ENCODE peak calls at places on chromosome 7, in eight cellular contexts. One of them, this sample, is unnamed.
A peak's percentile ranks its signal among the peaks of the same experiment; 100 is the strongest.

GRCh38 chr7:20224005-20224404 is 6.8 kb upstream of the MACC1 start:
- DNase-seq in heart left ventricle: no peak
- DNase-seq in tibial nerve: no peak
- DNase-seq in left lung: no peak
- DNase-seq in transverse colon: no peak
- DNase-seq in psoas muscle: no peak
- DNase-seq in IMR-90: no peak
- DNase-seq in fibroblast of lung: no peak
- DNase-seq in this sample: no peak

GRCh38 chr7:35468606-35469005 is 214.7 kb upstream of the TBX20 start:
- DNase-seq in IMR-90: no peak
- DNase-seq in fibroblast of lung: no peak
- DNase-seq in psoas muscle: no peak
- DNase-seq in left lung: no peak
- DNase-seq in tibial nerve: no peak
- DNase-seq in heart left ventricle: no peak
- DNase-seq in transverse colon: no peak
- DNase-seq in this sample: no peak

GRCh38 chr7:103445228-103446020 is 583 bp downstream of the SLC26A5 start:
- DNase-seq in transverse colon: no peak
- DNase-seq in tibial nerve: no peak
- DNase-seq in IMR-90: no peak
- DNase-seq in fibroblast of lung: no peak
- DNase-seq in psoas muscle: no peak
- DNase-seq in left lung: no peak
- DNase-seq in heart left ventricle: no peak
- DNase-seq in this sample: no peak

GRCh38 chr7:70779321-70779720 is 352.6 kb upstream of the GALNT17 start:
- DNase-seq in psoas muscle: no peak
- DNase-seq in transverse colon: no peak
- DNase-seq in left lung: no peak
- DNase-seq in tibial nerve: no peak
- DNase-seq in heart left ventricle: no peak
- DNase-seq in IMR-90: no peak
- DNase-seq in fibroblast of lung: no peak
- DNase-seq in this sample: no peak

GRCh38 chr7:130273081-130273699 is 6.5 kb downstream of the CPA2 start:
- DNase-seq in left lung: no peak
- DNase-seq in transverse colon: no peak
- DNase-seq in IMR-90: peak; percentile 48
- DNase-seq in psoas muscle: no peak
- DNase-seq in heart left ventricle: no peak
- DNase-seq in tibial nerve: no peak
- DNase-seq in fibroblast of lung: peak; percentile 85
- DNase-seq in this sample: no peak

GRCh38 chr7:44196450-44196872 is 4.3 kb upstream of the YKT6 start:
- DNase-seq in fibroblast of lung: peak; percentile 30
- DNase-seq in heart left ventricle: no peak
- DNase-seq in left lung: no peak
- DNase-seq in IMR-90: peak; percentile 54
- DNase-seq in psoas muscle: no peak
- DNase-seq in tibial nerve: peak; percentile 29
- DNase-seq in transverse colon: no peak
- DNase-seq in this sample: peak; percentile 21

GRCh38 chr7:7779888-7780287 is 61.5 kb upstream of the RPA3 start:
- DNase-seq in transverse colon: no peak
- DNase-seq in fibroblast of lung: no peak
- DNase-seq in heart left ventricle: no peak
- DNase-seq in tibial nerve: no peak
- DNase-seq in left lung: no peak
- DNase-seq in IMR-90: no peak
- DNase-seq in psoas muscle: no peak
- DNase-seq in this sample: no peak

GRCh38 chr7:155009570-155010157 is 6.7 kb upstream of the PAXIP1 start:
- DNase-seq in transverse colon: no peak
- DNase-seq in IMR-90: no peak
- DNase-seq in psoas muscle: no peak
- DNase-seq in left lung: no peak
- DNase-seq in fibroblast of lung: no peak
- DNase-seq in tibial nerve: no peak
- DNase-seq in heart left ventricle: no peak
- DNase-seq in this sample: no peak

GRCh38 chr7:54390565-54390964 is 151.6 kb upstream of the VSTM2A start:
- DNase-seq in transverse colon: no peak
- DNase-seq in tibial nerve: no peak
- DNase-seq in fibroblast of lung: no peak
- DNase-seq in left lung: no peak
- DNase-seq in IMR-90: no peak
- DNase-seq in heart left ventricle: no peak
- DNase-seq in psoas muscle: no peak
- DNase-seq in this sample: no peak

GRCh38 chr7:91127974-91128373 is 136.3 kb upstream of the FZD1 start:
- DNase-seq in fibroblast of lung: peak; percentile 21
- DNase-seq in tibial nerve: no peak
- DNase-seq in left lung: no peak
- DNase-seq in transverse colon: no peak
- DNase-seq in heart left ventricle: no peak
- DNase-seq in IMR-90: peak; percentile 86
- DNase-seq in psoas muscle: no peak
- DNase-seq in this sample: no peak

GRCh38 chr7:17523813-17524741 is 225.6 kb downstream of the AHR start:
- DNase-seq in psoas muscle: no peak
- DNase-seq in IMR-90: peak; percentile 63
- DNase-seq in transverse colon: peak; percentile 22
- DNase-seq in fibroblast of lung: peak; percentile 91
- DNase-seq in heart left ventricle: no peak
- DNase-seq in left lung: peak; percentile 68
- DNase-seq in tibial nerve: peak; percentile 40
- DNase-seq in this sample: peak; percentile 80

GRCh38 chr7:41621953-41622831 is 80.7 kb downstream of the INHBA start:
- DNase-seq in IMR-90: no peak
- DNase-seq in psoas muscle: no peak
- DNase-seq in fibroblast of lung: no peak
- DNase-seq in transverse colon: no peak
- DNase-seq in heart left ventricle: no peak
- DNase-seq in left lung: no peak
- DNase-seq in tibial nerve: no peak
- DNase-seq in this sample: no peak

GRCh38 chr7:522071-522937 is 2.7 kb upstream of the PDGFA start:
- DNase-seq in heart left ventricle: no peak
- DNase-seq in transverse colon: peak; percentile 65
- DNase-seq in fibroblast of lung: peak; percentile 57
- DNase-seq in tibial nerve: peak; percentile 33
- DNase-seq in left lung: peak; percentile 66
- DNase-seq in IMR-90: peak; percentile 32
- DNase-seq in psoas muscle: no peak
- DNase-seq in this sample: no peak

GRCh38 chr7:121875203-121875602 is 2.2 kb downstream of the PTPRZ1 start:
- DNase-seq in IMR-90: no peak
- DNase-seq in fibroblast of lung: no peak
- DNase-seq in left lung: no peak
- DNase-seq in transverse colon: no peak
- DNase-seq in heart left ventricle: no peak
- DNase-seq in tibial nerve: no peak
- DNase-seq in psoas muscle: no peak
- DNase-seq in this sample: no peak

GRCh38 chr7:131945313-131945831 is 388.9 kb upstream of the PODXL start:
- DNase-seq in left lung: no peak
- DNase-seq in tibial nerve: no peak
- DNase-seq in psoas muscle: peak; percentile 68
- DNase-seq in heart left ventricle: peak; percentile 76
- DNase-seq in transverse colon: peak; percentile 42
- DNase-seq in fibroblast of lung: peak; percentile 40
- DNase-seq in IMR-90: peak; percentile 11
- DNase-seq in this sample: no peak

GRCh38 chr7:22662031-22662430 is 65.0 kb upstream of the IL6 start:
- DNase-seq in tibial nerve: no peak
- DNase-seq in IMR-90: peak; percentile 43
- DNase-seq in fibroblast of lung: no peak
- DNase-seq in psoas muscle: no peak
- DNase-seq in left lung: no peak
- DNase-seq in heart left ventricle: no peak
- DNase-seq in transverse colon: no peak
- DNase-seq in this sample: no peak

GRCh38 chr7:149565096-149565382 is 67.4 kb upstream of the ZNF746 start:
- DNase-seq in tibial nerve: no peak
- DNase-seq in psoas muscle: no peak
- DNase-seq in heart left ventricle: no peak
- DNase-seq in transverse colon: no peak
- DNase-seq in left lung: no peak
- DNase-seq in IMR-90: no peak
- DNase-seq in fibroblast of lung: no peak
- DNase-seq in this sample: no peak

GRCh38 chr7:36191292-36191920 is 38.4 kb downstream of the EEPD1 start:
- DNase-seq in fibroblast of lung: peak; percentile 28
- DNase-seq in tibial nerve: no peak
- DNase-seq in IMR-90: peak; percentile 74
- DNase-seq in left lung: no peak
- DNase-seq in psoas muscle: no peak
- DNase-seq in heart left ventricle: no peak
- DNase-seq in transverse colon: no peak
- DNase-seq in this sample: no peak

GRCh38 chr7:119545118-119545517 is 727.9 kb upstream of the KCND2 start:
- DNase-seq in transverse colon: no peak
- DNase-seq in fibroblast of lung: peak; percentile 83
- DNase-seq in heart left ventricle: no peak
- DNase-seq in left lung: no peak
- DNase-seq in tibial nerve: no peak
- DNase-seq in IMR-90: peak; percentile 26
- DNase-seq in psoas muscle: no peak
- DNase-seq in this sample: no peak

GRCh38 chr7:4102231-4102841 is 579.8 kb upstream of the FOXK1 start:
- DNase-seq in tibial nerve: no peak
- DNase-seq in IMR-90: no peak
- DNase-seq in psoas muscle: no peak
- DNase-seq in transverse colon: no peak
- DNase-seq in left lung: no peak
- DNase-seq in heart left ventricle: no peak
- DNase-seq in fibroblast of lung: no peak
- DNase-seq in this sample: no peak

GRCh38 chr7:4100691-4101090 is 581.4 kb upstream of the FOXK1 start:
- DNase-seq in tibial nerve: no peak
- DNase-seq in psoas muscle: no peak
- DNase-seq in left lung: no peak
- DNase-seq in heart left ventricle: no peak
- DNase-seq in fibroblast of lung: no peak
- DNase-seq in transverse colon: no peak
- DNase-seq in IMR-90: no peak
- DNase-seq in this sample: no peak

GRCh38 chr7:4099651-4100050 is 582.4 kb upstream of the FOXK1 start:
- DNase-seq in transverse colon: no peak
- DNase-seq in fibroblast of lung: no peak
- DNase-seq in psoas muscle: no peak
- DNase-seq in heart left ventricle: no peak
- DNase-seq in IMR-90: no peak
- DNase-seq in left lung: no peak
- DNase-seq in tibial nerve: no peak
- DNase-seq in this sample: no peak

GRCh38 chr7:4100148-4100547 is 581.9 kb upstream of the FOXK1 start:
- DNase-seq in transverse colon: no peak
- DNase-seq in fibroblast of lung: no peak
- DNase-seq in psoas muscle: no peak
- DNase-seq in IMR-90: no peak
- DNase-seq in left lung: no peak
- DNase-seq in tibial nerve: no peak
- DNase-seq in heart left ventricle: no peak
- DNase-seq in this sample: no peak

DNA sequence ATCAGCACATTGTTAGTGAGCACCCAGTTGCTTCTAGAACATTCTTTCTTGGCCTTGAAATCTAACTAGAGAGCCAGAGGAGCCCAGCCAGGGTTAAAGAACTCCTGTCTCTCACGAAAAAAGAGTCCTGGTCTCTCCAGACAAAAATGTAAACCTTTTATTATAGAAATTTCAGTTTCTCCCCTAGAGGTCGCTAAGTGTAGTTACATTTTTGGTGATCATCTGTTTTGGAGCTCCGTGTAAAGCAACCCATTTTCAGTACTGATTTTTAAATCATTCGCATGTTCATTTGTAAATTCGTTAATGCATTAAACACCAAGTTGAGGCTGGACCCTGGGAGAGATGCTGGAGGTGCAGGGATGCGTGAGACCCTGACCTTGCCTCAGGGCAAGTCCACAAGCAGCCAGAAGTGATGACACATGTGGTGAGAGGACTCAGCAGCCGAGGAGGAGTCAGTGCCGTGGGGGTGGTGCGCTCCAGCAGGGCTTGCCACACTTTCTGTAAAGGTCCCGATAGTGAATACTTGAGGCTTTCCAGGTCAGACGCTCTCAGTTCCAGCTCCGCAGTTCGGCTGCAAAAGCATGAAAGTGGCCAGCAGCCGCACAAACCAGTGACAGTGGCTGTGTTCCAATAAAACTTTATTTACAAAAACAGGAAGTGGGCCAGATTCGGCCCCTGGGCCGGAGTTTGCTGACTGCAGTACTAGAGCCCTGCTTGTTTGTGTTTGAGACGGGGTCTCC is 578.6 kb upstream of the FOXK1 start:
- DNase-seq in IMR-90: peak; percentile 7
- DNase-seq in heart left ventricle: no peak
- DNase-seq in transverse colon: no peak
- DNase-seq in fibroblast of lung: peak; percentile 73
- DNase-seq in psoas muscle: no peak
- DNase-seq in left lung: no peak
- DNase-seq in tibial nerve: no peak
- DNase-seq in this sample: no peak
- TF ChIP-seq CTCF in IMR-90: no peak
- TF ChIP-seq CTCF in heart left ventricle: no peak
- TF ChIP-seq CTCF in transverse colon: no peak
- TF ChIP-seq CTCF in fibroblast of lung: no peak
- TF ChIP-seq CTCF in psoas muscle: no peak
- TF ChIP-seq CTCF in left lung: no peak
- TF ChIP-seq CTCF in tibial nerve: no peak
- TF ChIP-seq CTCF in this sample: no peak

GRCh38 chr7:158249692-158250091 is 337.9 kb downstream of the PTPRN2 start:
- DNase-seq in tibial nerve: no peak
- DNase-seq in left lung: no peak
- DNase-seq in heart left ventricle: no peak
- DNase-seq in transverse colon: no peak
- DNase-seq in IMR-90: no peak
- DNase-seq in psoas muscle: no peak
- DNase-seq in fibroblast of lung: no peak
- DNase-seq in this sample: no peak
- H3K9me3 ChIP-seq in tibial nerve: peaks cover 15% of the 10 kb centered on the region
- H3K9me3 ChIP-seq in left lung: peaks cover 19% of the 10 kb centered on the region
- H3K9me3 ChIP-seq in heart left ventricle: no peaks in the 10 kb centered on the region
- H3K9me3 ChIP-seq in transverse colon: no peaks in the 10 kb centered on the region
- H3K9me3 ChIP-seq in IMR-90: peaks cover 65% of the 10 kb centered on the region
- H3K9me3 ChIP-seq in psoas muscle: no peaks in the 10 kb centered on the region
- H3K9me3 ChIP-seq in fibroblast of lung: peaks cover 8% of the 10 kb centered on the region
- H3K9me3 ChIP-seq in this sample: no peaks in the 10 kb centered on the region

GRCh38 chr7:136168021-136168420 is 190.9 kb upstream of the MTPN start:
- DNase-seq in heart left ventricle: no peak
- DNase-seq in fibroblast of lung: no peak
- DNase-seq in IMR-90: no peak
- DNase-seq in psoas muscle: no peak
- DNase-seq in left lung: no peak
- DNase-seq in transverse colon: no peak
- DNase-seq in tibial nerve: no peak
- DNase-seq in this sample: no peak
- TF ChIP-seq CTCF in heart left ventricle: no peak
- TF ChIP-seq CTCF in fibroblast of lung: no peak
- TF ChIP-seq CTCF in IMR-90: no peak
- TF ChIP-seq CTCF in psoas muscle: no peak
- TF ChIP-seq CTCF in left lung: no peak
- TF ChIP-seq CTCF in transverse colon: no peak
- TF ChIP-seq CTCF in tibial nerve: no peak
- TF ChIP-seq CTCF in this sample: no peak

GRCh38 chr7:64802699-64803098 is 8.5 kb downstream of the ZNF138 start:
- DNase-seq in IMR-90: no peak
- DNase-seq in left lung: no peak
- DNase-seq in psoas muscle: no peak
- DNase-seq in fibroblast of lung: no peak
- DNase-seq in transverse colon: no peak
- DNase-seq in heart left ventricle: no peak
- DNase-seq in tibial nerve: no peak
- DNase-seq in this sample: no peak
- H3K9me3 ChIP-seq in IMR-90: no peaks in the 10 kb centered on the region
- H3K9me3 ChIP-seq in left lung: peaks cover 1% of the 10 kb centered on the region
- H3K9me3 ChIP-seq in psoas muscle: no peaks in the 10 kb centered on the region
- H3K9me3 ChIP-seq in fibroblast of lung: no peaks in the 10 kb centered on the region
- H3K9me3 ChIP-seq in transverse colon: no peaks in the 10 kb centered on the region
- H3K9me3 ChIP-seq in heart left ventricle: no peaks in the 10 kb centered on the region
- H3K9me3 ChIP-seq in tibial nerve: no peaks in the 10 kb centered on the region
- H3K9me3 ChIP-seq in this sample: no peaks in the 10 kb centered on the region